ENCODE peak calls at places on chromosomes 1 and 21, in five cellular contexts. K is GM23338, U is neural progenitor cell, S is hepatocyte, Z is SK-N-SH. N is an unnamed sample.

GRCh38 chr1:109331113-109331512 is 24.3 kb upstream of the MYBPHL start:
- DNase-seq in K (no peak), U (no peak), S (no peak), Z (no peak), N (no peak)

GRCh38 chr1:29275435-29275834 is 39.1 kb downstream of the PTPRU start:
- DNase-seq in K (no peak), U (no peak), S (no peak), Z (no peak), N (no peak)

GRCh38 chr1:31931241-31932225 is 6.6 kb downstream of the PTP4A2 start:
- DNase-seq in K (peak; percentile 37), U (no peak), S (peak; percentile 21), Z (no peak), N (peak; percentile 70)

GRCh38 chr1:66801176-66801575 is at the start of gene INSL5:
- DNase-seq in K (no peak), U (no peak), S (no peak), Z (no peak), N (no peak)

GRCh38 chr1:223133824-223134435 is 9.1 kb downstream of the TLR5 start:
- DNase-seq in K (peak; percentile 95), U (peak; percentile 93), S (peak; percentile 94), Z (peak; percentile 93), N (peak; percentile 94)

GRCh38 chr1:79042117-79042516 is 35.6 kb upstream of the ADGRL4 start:
- DNase-seq in K (no peak), U (no peak), S (no peak), Z (no peak), N (peak; percentile 77)

GRCh38 chr1:41045740-41046139 is 24.2 kb upstream of the SLFNL1 start:
- DNase-seq in K (no peak), U (no peak), S (no peak), Z (no peak), N (peak; percentile 30)

GRCh38 chr1:180230416-180230790 is 339 bp downstream of the LHX4 start:
- DNase-seq in K (peak; percentile 63), U (peak; percentile 65), S (no peak), Z (no peak), N (no peak)

GRCh38 chr1:67390041-67390887 is 39.9 kb downstream of the SERBP1 start:
- DNase-seq in K (peak; percentile 45), U (no peak), S (no peak), Z (no peak), N (peak; percentile 35)

GRCh38 chr1:93692983-93693591 is 11.4 kb upstream of the BCAR3 start:
- DNase-seq in K (no peak), U (no peak), S (no peak), Z (no peak), N (peak; percentile 97)

GRCh38 chr1:161792740-161793139 is 26.6 kb downstream of the ATF6 start:
- DNase-seq in K (peak; percentile 74), U (peak; percentile 38), S (peak; percentile 62), Z (peak; percentile 34), N (peak; percentile 95)

GRCh38 chr1:55197106-55197505 is 18.1 kb downstream of the USP24 start:
- DNase-seq in K (no peak), U (no peak), S (no peak), Z (no peak), N (no peak)

GRCh38 chr1:111704776-111705175 is 34.4 kb downstream of the INKA2 start:
- DNase-seq in K (no peak), U (no peak), S (peak; percentile 38), Z (no peak), N (peak; percentile 66)

GRCh38 chr1:228036701-228037231 is 30.0 kb downstream of the WNT3A start:
- DNase-seq in K (no peak), U (peak; percentile 27), S (no peak), Z (no peak), N (no peak)

GRCh38 chr1:103194060-103194459 is 85.7 kb upstream of the COL11A1 start:
- DNase-seq in K (no peak), U (no peak), S (no peak), Z (no peak), N (no peak)

GRCh38 chr1:2394761-2395160 is 3.1 kb downstream of the RER1 start:
- DNase-seq in K (no peak), U (no peak), S (no peak), Z (no peak), N (no peak)

GRCh38 chr1:234213576-234214128 is 159.6 kb upstream of the COA6 start:
- DNase-seq in K (no peak), U (peak; percentile 22), S (no peak), Z (no peak), N (no peak)

GRCh38 chr1:68328485-68328884 is 96.2 kb upstream of the WLS start:
- DNase-seq in K (no peak), U (no peak), S (no peak), Z (no peak), N (no peak)

GRCh38 chr1:33182896-33183295 is 1.1 kb upstream of the TRIM62 start:
- DNase-seq in K (no peak), U (no peak), S (no peak), Z (no peak), N (no peak)

GRCh38 chr1:206450271-206450670 is 20.0 kb upstream of the IKBKE start:
- DNase-seq in K (no peak), U (no peak), S (no peak), Z (no peak), N (no peak)

GRCh38 chr1:53331446-53332187 is 3.7 kb upstream of the LRP8 start:
- DNase-seq in K (no peak), U (no peak), S (no peak), Z (no peak), N (no peak)

GRCh38 chr1:87024936-87025537 is 110.6 kb downstream of the HS2ST1 start:
- DNase-seq in K (peak; percentile 69), U (peak; percentile 29), S (peak; percentile 40), Z (peak; percentile 34), N (peak; percentile 62)

GRCh38 chr1:170661646-170662411 is 2.1 kb upstream of the PRRX1 start:
- DNase-seq in K (peak; percentile 79), U (peak; percentile 85), S (peak; percentile 48), Z (peak; percentile 68), N (no peak)

GRCh38 chr1:35369922-35370671 is 101.6 kb downstream of the ZMYM4 start:
- DNase-seq in K (peak; percentile 21), U (peak; percentile 5), S (peak; percentile 69), Z (peak; percentile 73), N (no peak)

GRCh38 chr1:5226390-5226704 is 571.9 kb downstream of the AJAP1 start:
- DNase-seq in K (no peak), U (no peak), S (no peak), Z (no peak), N (no peak)

GRCh38 chr1:44326821-44327465 is 28.1 kb downstream of the ERI3 start:
- DNase-seq in K (no peak), U (no peak), S (no peak), Z (peak; percentile 20), N (peak; percentile 48)

GRCh38 chr1:187413770-187414169 is 585.0 kb downstream of the PLA2G4A start:
- DNase-seq in K (peak; percentile 27), U (no peak), S (no peak), Z (no peak), N (peak; percentile 29)

GRCh38 chr1:101236546-101237228 is at the start of gene S1PR1:
- DNase-seq in K (peak; percentile 88), U (peak; percentile 94), S (peak; percentile 71), Z (peak; percentile 78), N (peak; percentile 37)

GRCh38 chr1:83497563-83497962 is 501.4 kb downstream of the TTLL7 start:
- DNase-seq in K (peak; percentile 53), U (peak; percentile 35), S (no peak), Z (no peak), N (peak; percentile 13)

GRCh38 chr1:46802901-46803574 is 4.2 kb downstream of the CYP4B1 start:
- DNase-seq in K (no peak), U (no peak), S (no peak), Z (no peak), N (no peak)

GRCh38 chr1:15833069-15833679 is 14.3 kb upstream of the SPEN start:
- DNase-seq in K (peak; percentile 35), U (no peak), S (no peak), Z (no peak), N (peak; percentile 64)

GRCh38 chr1:67213164-67213563 is 46.9 kb downstream of the IL23R start:
- DNase-seq in K (peak; percentile 84), U (peak; percentile 74), S (peak; percentile 41), Z (peak; percentile 28), N (peak; percentile 59)

GRCh38 chr1:27332536-27333281 is 9.1 kb upstream of the SYTL1 start:
- DNase-seq in K (peak; percentile 85), U (peak; percentile 79), S (peak; percentile 63), Z (peak; percentile 87), N (no peak)

GRCh38 chr1:236864996-236865877 is 70.1 kb downstream of the MTR start:
- DNase-seq in K (no peak), U (no peak), S (no peak), Z (no peak), N (no peak)

GRCh38 chr1:157025856-157026255 is 19.7 kb downstream of the ARHGEF11 start:
- DNase-seq in K (no peak), U (no peak), S (no peak), Z (no peak), N (no peak)

GRCh38 chr1:17274186-17275170 is 25.6 kb downstream of the PADI3 start:
- DNase-seq in K (peak; percentile 75), U (peak; percentile 72), S (peak; percentile 35), Z (peak; percentile 76), N (peak; percentile 65)

GRCh38 chr1:99599678-99600175 is 46.2 kb upstream of the PALMD start:
- DNase-seq in K (no peak), U (no peak), S (peak; percentile 55), Z (no peak), N (peak; percentile 84)

GRCh38 chr1:228921473-228921872 is 186.2 kb downstream of the RHOU start:
- DNase-seq in K (no peak), U (no peak), S (peak; percentile 36), Z (no peak), N (peak; percentile 5)

GRCh38 chr1:238201992-238202391 is 311.3 kb upstream of the ZP4 start:
- DNase-seq in K (no peak), U (no peak), S (no peak), Z (no peak), N (no peak)
- H3K4me1 ChIP-seq in K (peaks cover 7% of the 10 kb centered on the region), U (peaks cover 19% of the 10 kb centered on the region), S (no peaks in the 10 kb centered on the region), Z (peaks cover 3% of the 10 kb centered on the region), N (no peaks in the 10 kb centered on the region)

GRCh38 chr1:205258313-205259176 is 30.8 kb downstream of the TMCC2 start:
- DNase-seq in K (no peak), U (no peak), S (no peak), Z (no peak), N (peak; percentile 34)
- TF ChIP-seq EZH2phosphoT487 in K (no peak), U (no peak), S (no peak), Z (no peak), N (no peak)

GRCh38 chr21:44748621-44749020 is 37.2 kb upstream of the TSPEAR start:
- DNase-seq in K (peak; percentile 91), U (no peak), S (no peak), Z (no peak), N (no peak)
- TF ChIP-seq CTCF in K (no peak), U (no peak), S (no peak), Z (no peak), N (no peak)

DNA sequence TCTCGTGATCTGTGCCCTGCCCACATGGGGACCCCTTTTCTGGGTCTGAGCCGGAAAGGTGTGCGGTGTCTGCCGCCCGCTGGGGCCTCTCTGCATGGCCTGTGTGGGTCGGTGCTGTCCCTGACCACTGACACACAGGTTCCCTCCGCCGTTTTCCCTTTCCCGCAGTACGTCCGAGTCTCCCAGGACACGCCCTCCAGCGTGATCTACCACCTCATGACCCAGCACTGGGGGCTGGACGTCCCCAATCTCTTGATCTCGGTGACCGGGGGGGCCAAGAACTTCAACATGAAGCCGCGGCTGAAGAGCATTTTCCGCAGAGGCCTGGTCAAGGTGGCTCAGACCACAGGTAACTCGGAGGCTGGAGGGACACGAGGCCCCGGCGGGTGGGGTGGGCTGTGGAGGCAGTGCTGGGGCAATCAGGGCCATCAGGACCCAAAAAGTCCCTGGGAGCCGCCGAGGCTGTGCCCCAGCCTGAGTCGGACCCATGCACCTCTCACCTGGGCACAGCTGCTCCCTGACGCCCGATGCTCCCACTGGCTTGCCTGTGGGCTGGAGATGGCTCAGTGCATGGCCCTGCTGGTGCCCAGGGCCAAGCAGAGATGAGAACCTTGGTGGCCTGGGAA is 13.3 kb downstream of the TRPM2 start:
- DNase-seq in K (no peak), U (no peak), S (no peak), Z (peak; percentile 13), N (no peak)
- H3K4me1 ChIP-seq in K (no peaks in the 10 kb centered on the region), U (peaks cover 4% of the 10 kb centered on the region), S (peaks cover 3% of the 10 kb centered on the region), Z (peaks cover 7% of the 10 kb centered on the region), N (peaks cover 10% of the 10 kb centered on the region)